ENCODE peak calls at places on chromosomes 3 and 15, in six cellular contexts. One of them, this sample, is unnamed.

GRCh38 chr3:105866656-105867653 is 1.9 kb downstream of the CBLB start:
- DNase-seq in mucosa of gallbladder: no peak
- DNase-seq in stimulated activated CD4-positive, alpha-beta T cell treated with anti-CD3 and anti-CD28 coated beads, Interleukin-4, amount 100 ng/mL, for 24 hours: no peak
- DNase-seq in nephron progenitor cell: peak
- DNase-seq in cardiac muscle cell: peak
- DNase-seq in colonic mucosa: peak
- DNase-seq in this sample: peak

GRCh38 chr15:85620321-85621044 is 174.2 kb downstream of the KLHL25 start:
- DNase-seq in cardiac muscle cell: peak
- DNase-seq in stimulated activated CD4-positive, alpha-beta T cell treated with anti-CD3 and anti-CD28 coated beads, Interleukin-4, amount 100 ng/mL, for 24 hours: no peak
- DNase-seq in mucosa of gallbladder: no peak
- DNase-seq in nephron progenitor cell: no peak
- DNase-seq in colonic mucosa: no peak
- DNase-seq in this sample: peak

GRCh38 chr15:90982135-90982534 is 12.2 kb downstream of the PRC1 start:
- DNase-seq in stimulated activated CD4-positive, alpha-beta T cell treated with anti-CD3 and anti-CD28 coated beads, Interleukin-4, amount 100 ng/mL, for 24 hours: no peak
- DNase-seq in cardiac muscle cell: peak
- DNase-seq in nephron progenitor cell: no peak
- DNase-seq in mucosa of gallbladder: no peak
- DNase-seq in colonic mucosa: no peak
- DNase-seq in this sample: no peak

GRCh38 chr3:195249057-195249770 is 21.7 kb downstream of the XXYLT1 start:
- DNase-seq in colonic mucosa: no peak
- DNase-seq in cardiac muscle cell: no peak
- DNase-seq in nephron progenitor cell: no peak
- DNase-seq in stimulated activated CD4-positive, alpha-beta T cell treated with anti-CD3 and anti-CD28 coated beads, Interleukin-4, amount 100 ng/mL, for 24 hours: no peak
- DNase-seq in mucosa of gallbladder: no peak
- DNase-seq in this sample: no peak

GRCh38 chr3:128794788-128795649 is 69.0 kb downstream of the RAB7A start:
- DNase-seq in cardiac muscle cell: peak
- DNase-seq in colonic mucosa: peak
- DNase-seq in stimulated activated CD4-positive, alpha-beta T cell treated with anti-CD3 and anti-CD28 coated beads, Interleukin-4, amount 100 ng/mL, for 24 hours: peak
- DNase-seq in nephron progenitor cell: peak
- DNase-seq in mucosa of gallbladder: peak
- DNase-seq in this sample: peak

GRCh38 chr15:29225534-29226224 is 43.9 kb downstream of the NSMCE3 start:
- DNase-seq in colonic mucosa: no peak
- DNase-seq in stimulated activated CD4-positive, alpha-beta T cell treated with anti-CD3 and anti-CD28 coated beads, Interleukin-4, amount 100 ng/mL, for 24 hours: no peak
- DNase-seq in mucosa of gallbladder: no peak
- DNase-seq in cardiac muscle cell: peak
- DNase-seq in nephron progenitor cell: no peak
- DNase-seq in this sample: no peak

GRCh38 chr3:42501681-42502428 is 588 bp upstream of the VIPR1 start:
- DNase-seq in cardiac muscle cell: peak
- DNase-seq in mucosa of gallbladder: peak
- DNase-seq in colonic mucosa: peak
- DNase-seq in nephron progenitor cell: peak
- DNase-seq in stimulated activated CD4-positive, alpha-beta T cell treated with anti-CD3 and anti-CD28 coated beads, Interleukin-4, amount 100 ng/mL, for 24 hours: peak
- DNase-seq in this sample: peak

GRCh38 chr3:146953523-146954125 is 348.5 kb upstream of the PLSCR5 start:
- DNase-seq in stimulated activated CD4-positive, alpha-beta T cell treated with anti-CD3 and anti-CD28 coated beads, Interleukin-4, amount 100 ng/mL, for 24 hours: no peak
- DNase-seq in colonic mucosa: no peak
- DNase-seq in cardiac muscle cell: no peak
- DNase-seq in mucosa of gallbladder: no peak
- DNase-seq in nephron progenitor cell: no peak
- DNase-seq in this sample: no peak

GRCh38 chr3:15783361-15783969 is 14.3 kb downstream of the ANKRD28 start:
- DNase-seq in mucosa of gallbladder: no peak
- DNase-seq in cardiac muscle cell: peak
- DNase-seq in stimulated activated CD4-positive, alpha-beta T cell treated with anti-CD3 and anti-CD28 coated beads, Interleukin-4, amount 100 ng/mL, for 24 hours: no peak
- DNase-seq in colonic mucosa: no peak
- DNase-seq in nephron progenitor cell: no peak
- DNase-seq in this sample: no peak

GRCh38 chr15:43879386-43880355 is 52.9 kb downstream of the WDR76 start:
- DNase-seq in stimulated activated CD4-positive, alpha-beta T cell treated with anti-CD3 and anti-CD28 coated beads, Interleukin-4, amount 100 ng/mL, for 24 hours: no peak
- DNase-seq in colonic mucosa: no peak
- DNase-seq in cardiac muscle cell: no peak
- DNase-seq in nephron progenitor cell: no peak
- DNase-seq in mucosa of gallbladder: no peak
- DNase-seq in this sample: no peak

GRCh38 chr3:125160911-125161371 is 51.6 kb downstream of the SLC12A8 start:
- DNase-seq in cardiac muscle cell: no peak
- DNase-seq in nephron progenitor cell: no peak
- DNase-seq in mucosa of gallbladder: peak
- DNase-seq in colonic mucosa: no peak
- DNase-seq in stimulated activated CD4-positive, alpha-beta T cell treated with anti-CD3 and anti-CD28 coated beads, Interleukin-4, amount 100 ng/mL, for 24 hours: no peak
- DNase-seq in this sample: no peak

GRCh38 chr3:157145566-157145965 is 14.4 kb downstream of the CCNL1 start:
- DNase-seq in colonic mucosa: no peak
- DNase-seq in stimulated activated CD4-positive, alpha-beta T cell treated with anti-CD3 and anti-CD28 coated beads, Interleukin-4, amount 100 ng/mL, for 24 hours: no peak
- DNase-seq in nephron progenitor cell: no peak
- DNase-seq in cardiac muscle cell: peak
- DNase-seq in mucosa of gallbladder: no peak
- DNase-seq in this sample: no peak

GRCh38 chr15:67720556-67721175 is 104.6 kb upstream of the SKOR1 start:
- DNase-seq in cardiac muscle cell: no peak
- DNase-seq in mucosa of gallbladder: no peak
- DNase-seq in nephron progenitor cell: no peak
- DNase-seq in stimulated activated CD4-positive, alpha-beta T cell treated with anti-CD3 and anti-CD28 coated beads, Interleukin-4, amount 100 ng/mL, for 24 hours: no peak
- DNase-seq in colonic mucosa: no peak
- DNase-seq in this sample: peak

GRCh38 chr3:71862374-71863145 is 77.6 kb upstream of the PROK2 start:
- DNase-seq in mucosa of gallbladder: no peak
- DNase-seq in stimulated activated CD4-positive, alpha-beta T cell treated with anti-CD3 and anti-CD28 coated beads, Interleukin-4, amount 100 ng/mL, for 24 hours: no peak
- DNase-seq in colonic mucosa: no peak
- DNase-seq in cardiac muscle cell: no peak
- DNase-seq in nephron progenitor cell: no peak
- DNase-seq in this sample: no peak

GRCh38 chr15:33107950-33108349 is 86.6 kb downstream of the FMN1 start:
- DNase-seq in mucosa of gallbladder: no peak
- DNase-seq in colonic mucosa: no peak
- DNase-seq in stimulated activated CD4-positive, alpha-beta T cell treated with anti-CD3 and anti-CD28 coated beads, Interleukin-4, amount 100 ng/mL, for 24 hours: no peak
- DNase-seq in cardiac muscle cell: no peak
- DNase-seq in nephron progenitor cell: no peak
- DNase-seq in this sample: no peak

GRCh38 chr15:35115155-35115725 is 30.1 kb upstream of the NANOGP8 start:
- DNase-seq in colonic mucosa: no peak
- DNase-seq in stimulated activated CD4-positive, alpha-beta T cell treated with anti-CD3 and anti-CD28 coated beads, Interleukin-4, amount 100 ng/mL, for 24 hours: no peak
- DNase-seq in cardiac muscle cell: peak
- DNase-seq in mucosa of gallbladder: no peak
- DNase-seq in nephron progenitor cell: no peak
- DNase-seq in this sample: peak

GRCh38 chr3:14962762-14963161 is 15.4 kb downstream of the NR2C2 start:
- DNase-seq in stimulated activated CD4-positive, alpha-beta T cell treated with anti-CD3 and anti-CD28 coated beads, Interleukin-4, amount 100 ng/mL, for 24 hours: no peak
- DNase-seq in nephron progenitor cell: no peak
- DNase-seq in mucosa of gallbladder: no peak
- DNase-seq in colonic mucosa: no peak
- DNase-seq in cardiac muscle cell: no peak
- DNase-seq in this sample: no peak

GRCh38 chr15:79282371-79283251 is at the start of gene ANKRD34C:
- DNase-seq in mucosa of gallbladder: no peak
- DNase-seq in nephron progenitor cell: peak
- DNase-seq in stimulated activated CD4-positive, alpha-beta T cell treated with anti-CD3 and anti-CD28 coated beads, Interleukin-4, amount 100 ng/mL, for 24 hours: no peak
- DNase-seq in colonic mucosa: no peak
- DNase-seq in cardiac muscle cell: no peak
- DNase-seq in this sample: no peak

GRCh38 chr15:94804613-94805012 is 573.3 kb downstream of the MCTP2 start:
- DNase-seq in cardiac muscle cell: no peak
- DNase-seq in stimulated activated CD4-positive, alpha-beta T cell treated with anti-CD3 and anti-CD28 coated beads, Interleukin-4, amount 100 ng/mL, for 24 hours: no peak
- DNase-seq in nephron progenitor cell: no peak
- DNase-seq in colonic mucosa: no peak
- DNase-seq in mucosa of gallbladder: no peak
- DNase-seq in this sample: no peak

GRCh38 chr3:179991877-179992276 is 44.9 kb downstream of the PEX5L start:
- DNase-seq in colonic mucosa: no peak
- DNase-seq in stimulated activated CD4-positive, alpha-beta T cell treated with anti-CD3 and anti-CD28 coated beads, Interleukin-4, amount 100 ng/mL, for 24 hours: no peak
- DNase-seq in nephron progenitor cell: no peak
- DNase-seq in mucosa of gallbladder: no peak
- DNase-seq in cardiac muscle cell: no peak
- DNase-seq in this sample: no peak

GRCh38 chr3:184455991-184456390 is 76.1 kb downstream of the CHRD start:
- DNase-seq in colonic mucosa: no peak
- DNase-seq in cardiac muscle cell: no peak
- DNase-seq in mucosa of gallbladder: no peak
- DNase-seq in nephron progenitor cell: no peak
- DNase-seq in stimulated activated CD4-positive, alpha-beta T cell treated with anti-CD3 and anti-CD28 coated beads, Interleukin-4, amount 100 ng/mL, for 24 hours: no peak
- DNase-seq in this sample: no peak

GRCh38 chr15:52421029-52421428 is 107.7 kb downstream of the MYO5A start:
- DNase-seq in colonic mucosa: no peak
- DNase-seq in cardiac muscle cell: no peak
- DNase-seq in nephron progenitor cell: no peak
- DNase-seq in mucosa of gallbladder: no peak
- DNase-seq in stimulated activated CD4-positive, alpha-beta T cell treated with anti-CD3 and anti-CD28 coated beads, Interleukin-4, amount 100 ng/mL, for 24 hours: no peak
- DNase-seq in this sample: no peak

GRCh38 chr15:41713047-41713446 is 52.8 kb downstream of the MGA start:
- DNase-seq in cardiac muscle cell: peak
- DNase-seq in nephron progenitor cell: no peak
- DNase-seq in stimulated activated CD4-positive, alpha-beta T cell treated with anti-CD3 and anti-CD28 coated beads, Interleukin-4, amount 100 ng/mL, for 24 hours: no peak
- DNase-seq in mucosa of gallbladder: no peak
- DNase-seq in colonic mucosa: peak
- DNase-seq in this sample: no peak

GRCh38 chr3:43695443-43695842 is 4.7 kb downstream of the ABHD5 start:
- DNase-seq in mucosa of gallbladder: no peak
- DNase-seq in cardiac muscle cell: peak
- DNase-seq in nephron progenitor cell: no peak
- DNase-seq in stimulated activated CD4-positive, alpha-beta T cell treated with anti-CD3 and anti-CD28 coated beads, Interleukin-4, amount 100 ng/mL, for 24 hours: no peak
- DNase-seq in colonic mucosa: no peak
- DNase-seq in this sample: no peak